ENCODE peak calls at places on chromosomes 16 and 17, in seven cellular contexts. E, B, M, H, T, Y and I are unnamed samples.

GRCh38 chr17:21177401-21177800 is 36.6 kb downstream of the TMEM11 start:
- DNase-seq in E (peak), B (no peak), M (no peak), H (no peak), T (no peak), Y (no peak), I (no peak)

GRCh38 chr16:86219655-86220445 is 290.5 kb upstream of the FOXF1 start:
- DNase-seq in E (peak), B (peak), M (no peak), H (no peak), T (no peak), Y (no peak), I (no peak)

GRCh38 chr16:84532299-84532724 is 27.9 kb upstream of the MEAK7 start:
- DNase-seq in E (peak), B (peak), M (no peak), H (peak), T (no peak), Y (no peak), I (peak)

GRCh38 chr16:9092282-9092962 is 978 bp downstream of the HAPSTR1 start:
- DNase-seq in E (peak), B (peak), M (peak), H (no peak), T (no peak), Y (peak), I (no peak)

GRCh38 chr16:11079657-11080187 is 135.4 kb downstream of the CLEC16A start:
- DNase-seq in E (no peak), B (peak), M (no peak), H (no peak), T (no peak), Y (no peak), I (peak)

GRCh38 chr16:75264531-75264998 is 13.1 kb upstream of the BCAR1 start:
- DNase-seq in E (no peak), B (peak), M (no peak), H (peak), T (no peak), Y (no peak), I (no peak)

GRCh38 chr16:59164461-59164860 is 430.3 kb upstream of the GOT2 start:
- DNase-seq in E (no peak), B (peak), M (no peak), H (no peak), T (no peak), Y (no peak), I (no peak)

GRCh38 chr16:84616515-84616914 is 1.4 kb downstream of the COTL1 start:
- DNase-seq in E (no peak), B (peak), M (peak), H (no peak), T (no peak), Y (no peak), I (no peak)

GRCh38 chr17:10745231-10745630 is 15.4 kb upstream of the TMEM220 start:
- DNase-seq in E (no peak), B (peak), M (no peak), H (no peak), T (no peak), Y (no peak), I (no peak)

GRCh38 chr16:86019446-86020047 is 120.6 kb downstream of the IRF8 start:
- DNase-seq in E (no peak), B (no peak), M (no peak), H (no peak), T (no peak), Y (no peak), I (no peak)

GRCh38 chr17:17938388-17939107 is 33.7 kb downstream of the TOM1L2 start:
- DNase-seq in E (no peak), B (no peak), M (no peak), H (no peak), T (no peak), Y (no peak), I (no peak)

GRCh38 chr17:64771980-64772844 is 110.1 kb upstream of the SMURF2 start:
- DNase-seq in E (no peak), B (no peak), M (no peak), H (no peak), T (no peak), Y (no peak), I (no peak)